ENCODE peak calls at places on chromosomes 6 and 20, in five cellular contexts. One of them, this sample, is unnamed.

GRCh38 chr6:119614138-119614537 is 264.6 kb upstream of the MAN1A1 start:
- DNase-seq in AG04450: no peak
- DNase-seq in fibroblast of lung: no peak
- DNase-seq in transverse colon: no peak
- DNase-seq in lower lobe of right lung: no peak
- DNase-seq in this sample: no peak

GRCh38 chr6:33412140-33413009 is 1.6 kb downstream of the PHF1 start:
- DNase-seq in AG04450: no peak
- DNase-seq in fibroblast of lung: no peak
- DNase-seq in transverse colon: no peak
- DNase-seq in lower lobe of right lung: no peak
- DNase-seq in this sample: no peak

GRCh38 chr6:87736809-87737540 is 34.9 kb upstream of the AKIRIN2 start:
- DNase-seq in AG04450: no peak
- DNase-seq in fibroblast of lung: no peak
- DNase-seq in transverse colon: no peak
- DNase-seq in lower lobe of right lung: no peak
- DNase-seq in this sample: no peak

GRCh38 chr20:6245436-6245835 is 122.6 kb upstream of the FERMT1 start:
- DNase-seq in AG04450: no peak
- DNase-seq in fibroblast of lung: no peak
- DNase-seq in transverse colon: no peak
- DNase-seq in lower lobe of right lung: no peak
- DNase-seq in this sample: no peak

GRCh38 chr6:116047173-116047933 is 13.3 kb downstream of the FRK start:
- DNase-seq in AG04450: no peak
- DNase-seq in fibroblast of lung: peak; percentile 13
- DNase-seq in transverse colon: peak; percentile 25
- DNase-seq in lower lobe of right lung: no peak
- DNase-seq in this sample: peak; percentile 3

GRCh38 chr6:90326404-90327057 is 29.9 kb upstream of the BACH2 start:
- DNase-seq in AG04450: no peak
- DNase-seq in fibroblast of lung: no peak
- DNase-seq in transverse colon: no peak
- DNase-seq in lower lobe of right lung: no peak
- DNase-seq in this sample: no peak

GRCh38 chr20:53394433-53394832 is 199.2 kb downstream of the ZNF217 start:
- DNase-seq in AG04450: no peak
- DNase-seq in fibroblast of lung: no peak
- DNase-seq in transverse colon: no peak
- DNase-seq in lower lobe of right lung: no peak
- DNase-seq in this sample: no peak

GRCh38 chr6:135006386-135006914 is 48.2 kb downstream of the HBS1L start:
- DNase-seq in AG04450: no peak
- DNase-seq in fibroblast of lung: peak; percentile 12
- DNase-seq in transverse colon: no peak
- DNase-seq in lower lobe of right lung: no peak
- DNase-seq in this sample: no peak

GRCh38 chr6:109420751-109421150 is 19.7 kb downstream of the PPIL6 start:
- DNase-seq in AG04450: no peak
- DNase-seq in fibroblast of lung: no peak
- DNase-seq in transverse colon: no peak
- DNase-seq in lower lobe of right lung: no peak
- DNase-seq in this sample: no peak

GRCh38 chr6:71855406-71855805 is 30.9 kb upstream of the RIMS1 start:
- DNase-seq in AG04450: no peak
- DNase-seq in fibroblast of lung: no peak
- DNase-seq in transverse colon: no peak
- DNase-seq in lower lobe of right lung: no peak
- DNase-seq in this sample: no peak

GRCh38 chr20:9214676-9215075 is 145.8 kb downstream of the PLCB4 start:
- DNase-seq in AG04450: peak; percentile 84
- DNase-seq in fibroblast of lung: peak; percentile 95
- DNase-seq in transverse colon: no peak
- DNase-seq in lower lobe of right lung: no peak
- DNase-seq in this sample: no peak

GRCh38 chr20:41631826-41632225 is 13.6 kb upstream of the CHD6 start:
- DNase-seq in AG04450: no peak
- DNase-seq in fibroblast of lung: peak; percentile 88
- DNase-seq in transverse colon: no peak
- DNase-seq in lower lobe of right lung: no peak
- DNase-seq in this sample: no peak

GRCh38 chr6:20223119-20223518 is 10.8 kb upstream of the MBOAT1 start:
- DNase-seq in AG04450: no peak
- DNase-seq in fibroblast of lung: no peak
- DNase-seq in transverse colon: no peak
- DNase-seq in lower lobe of right lung: no peak
- DNase-seq in this sample: no peak

GRCh38 chr6:49490633-49491032 is 9.1 kb upstream of the GLYATL3 start:
- DNase-seq in AG04450: no peak
- DNase-seq in fibroblast of lung: no peak
- DNase-seq in transverse colon: no peak
- DNase-seq in lower lobe of right lung: no peak
- DNase-seq in this sample: no peak

GRCh38 chr6:5670381-5670780 is 336.3 kb downstream of the NRN1 start:
- DNase-seq in AG04450: no peak
- DNase-seq in fibroblast of lung: no peak
- DNase-seq in transverse colon: no peak
- DNase-seq in lower lobe of right lung: no peak
- DNase-seq in this sample: no peak

GRCh38 chr6:143337201-143337949 is 113.1 kb downstream of the ADAT2 start:
- DNase-seq in AG04450: no peak
- DNase-seq in fibroblast of lung: no peak
- DNase-seq in transverse colon: peak; percentile 15
- DNase-seq in lower lobe of right lung: peak; percentile 52
- DNase-seq in this sample: peak; percentile 5

GRCh38 chr6:118781897-118782296 is 112.1 kb upstream of the ASF1A start:
- DNase-seq in AG04450: no peak
- DNase-seq in fibroblast of lung: no peak
- DNase-seq in transverse colon: no peak
- DNase-seq in lower lobe of right lung: no peak
- DNase-seq in this sample: no peak

GRCh38 chr20:6081236-6081635 is 27.4 kb upstream of the LRRN4 start:
- DNase-seq in AG04450: no peak
- DNase-seq in fibroblast of lung: peak; percentile 51
- DNase-seq in transverse colon: no peak
- DNase-seq in lower lobe of right lung: no peak
- DNase-seq in this sample: no peak

GRCh38 chr6:148890605-148891004 is 143.8 kb downstream of the UST start:
- DNase-seq in AG04450: no peak
- DNase-seq in fibroblast of lung: no peak
- DNase-seq in transverse colon: no peak
- DNase-seq in lower lobe of right lung: no peak
- DNase-seq in this sample: no peak

GRCh38 chr6:107917468-107918375 is 40.3 kb downstream of the SEC63 start:
- DNase-seq in AG04450: no peak
- DNase-seq in fibroblast of lung: no peak
- DNase-seq in transverse colon: no peak
- DNase-seq in lower lobe of right lung: no peak
- DNase-seq in this sample: no peak

GRCh38 chr20:1254307-1254706 is 11.8 kb upstream of the SNPH start:
- DNase-seq in AG04450: no peak
- DNase-seq in fibroblast of lung: no peak
- DNase-seq in transverse colon: no peak
- DNase-seq in lower lobe of right lung: no peak
- DNase-seq in this sample: no peak

GRCh38 chr6:129440691-129441090 is 269.3 kb downstream of the ARHGAP18 start:
- DNase-seq in AG04450: no peak
- DNase-seq in fibroblast of lung: peak; percentile 74
- DNase-seq in transverse colon: no peak
- DNase-seq in lower lobe of right lung: no peak
- DNase-seq in this sample: no peak

GRCh38 chr6:41651962-41652657 is 13.8 kb downstream of the MDFI start:
- DNase-seq in AG04450: no peak
- DNase-seq in fibroblast of lung: no peak
- DNase-seq in transverse colon: no peak
- DNase-seq in lower lobe of right lung: peak; percentile 28
- DNase-seq in this sample: no peak

GRCh38 chr6:151139524-151139923 is 100.2 kb upstream of the AKAP12 start:
- DNase-seq in AG04450: no peak
- DNase-seq in fibroblast of lung: no peak
- DNase-seq in transverse colon: no peak
- DNase-seq in lower lobe of right lung: no peak
- DNase-seq in this sample: no peak

GRCh38 chr20:30491016-30491415 is 766.4 kb upstream of the DEFB115 start:
- DNase-seq in AG04450: no peak
- DNase-seq in fibroblast of lung: no peak
- DNase-seq in transverse colon: no peak
- DNase-seq in lower lobe of right lung: no peak
- DNase-seq in this sample: no peak

GRCh38 chr20:4973330-4974097 is 27.8 kb downstream of the SLC23A2 start:
- DNase-seq in AG04450: peak; percentile 70
- DNase-seq in fibroblast of lung: peak; percentile 86
- DNase-seq in transverse colon: peak; percentile 51
- DNase-seq in lower lobe of right lung: peak; percentile 59
- DNase-seq in this sample: peak; percentile 43

GRCh38 chr6:73073238-73073637 is 152.1 kb downstream of the KHDC1L start:
- DNase-seq in AG04450: no peak
- DNase-seq in fibroblast of lung: no peak
- DNase-seq in transverse colon: no peak
- DNase-seq in lower lobe of right lung: no peak
- DNase-seq in this sample: no peak

GRCh38 chr6:5231289-5231688 is 29.5 kb downstream of the LYRM4 start:
- DNase-seq in AG04450: no peak
- DNase-seq in fibroblast of lung: peak; percentile 15
- DNase-seq in transverse colon: no peak
- DNase-seq in lower lobe of right lung: no peak
- DNase-seq in this sample: no peak

GRCh38 chr6:125066964-125067363 is 86.6 kb upstream of the TPD52L1 start:
- DNase-seq in AG04450: no peak
- DNase-seq in fibroblast of lung: peak; percentile 89
- DNase-seq in transverse colon: no peak
- DNase-seq in lower lobe of right lung: no peak
- DNase-seq in this sample: no peak

GRCh38 chr20:24608926-24609667 is 139.7 kb downstream of the SYNDIG1 start:
- DNase-seq in AG04450: no peak
- DNase-seq in fibroblast of lung: no peak
- DNase-seq in transverse colon: no peak
- DNase-seq in lower lobe of right lung: no peak
- DNase-seq in this sample: no peak

GRCh38 chr6:111521497-111522275 is 38.7 kb upstream of the REV3L start:
- DNase-seq in AG04450: no peak
- DNase-seq in fibroblast of lung: peak; percentile 15
- DNase-seq in transverse colon: no peak
- DNase-seq in lower lobe of right lung: no peak
- DNase-seq in this sample: no peak

GRCh38 chr6:21395121-21395520 is 198.4 kb upstream of the SOX4 start:
- DNase-seq in AG04450: no peak
- DNase-seq in fibroblast of lung: peak; percentile 66
- DNase-seq in transverse colon: no peak
- DNase-seq in lower lobe of right lung: no peak
- DNase-seq in this sample: peak; percentile 15
- H3K27ac ChIP-seq in AG04450: no peak overlapping the region
- H3K27ac ChIP-seq in fibroblast of lung: no peak overlapping the region
- H3K27ac ChIP-seq in transverse colon: no peak overlapping the region
- H3K27ac ChIP-seq in lower lobe of right lung: no peak overlapping the region
- H3K27ac ChIP-seq in this sample: no peak overlapping the region

DNA sequence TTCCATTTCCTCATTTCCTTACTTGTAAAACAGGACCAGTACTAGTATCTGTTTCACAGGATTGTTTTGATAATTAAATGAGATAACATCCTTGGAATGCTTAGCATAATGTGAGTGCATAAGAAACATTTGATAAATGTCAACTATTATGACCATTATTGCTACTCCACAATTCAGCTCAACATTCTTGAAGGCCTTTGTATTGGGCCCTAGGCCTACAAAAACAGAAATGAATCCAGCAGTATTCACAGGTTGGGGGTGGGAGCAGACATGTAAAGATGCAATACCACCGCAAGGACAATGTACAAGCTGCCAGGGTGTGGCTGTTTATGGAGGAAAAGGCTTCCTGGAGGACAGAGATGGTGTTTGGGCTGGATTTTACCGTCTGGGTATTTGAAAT is 57.2 kb upstream of the EPB41L1 start:
- DNase-seq in AG04450: no peak
- DNase-seq in fibroblast of lung: peak; percentile 84
- DNase-seq in transverse colon: peak; percentile 64
- DNase-seq in lower lobe of right lung: no peak
- DNase-seq in this sample: no peak
- H3K27ac ChIP-seq in AG04450: no peak overlapping the region
- H3K27ac ChIP-seq in fibroblast of lung: no peak overlapping the region
- H3K27ac ChIP-seq in transverse colon: peak overlapping the region; percentile 88
- H3K27ac ChIP-seq in lower lobe of right lung: peak overlapping the region; percentile 59
- H3K27ac ChIP-seq in this sample: peak overlapping the region; percentile 85

GRCh38 chr6:157049126-157049525 is 271.9 kb downstream of the ARID1B start:
- DNase-seq in AG04450: no peak
- DNase-seq in fibroblast of lung: no peak
- DNase-seq in transverse colon: no peak
- DNase-seq in lower lobe of right lung: peak; percentile 50
- DNase-seq in this sample: no peak

GRCh38 chr6:157047328-157047727 is 270.1 kb downstream of the ARID1B start:
- DNase-seq in AG04450: no peak
- DNase-seq in fibroblast of lung: no peak
- DNase-seq in transverse colon: no peak
- DNase-seq in lower lobe of right lung: no peak
- DNase-seq in this sample: no peak

GRCh38 chr6:157047951-157048350 is 270.8 kb downstream of the ARID1B start:
- DNase-seq in AG04450: no peak
- DNase-seq in fibroblast of lung: no peak
- DNase-seq in transverse colon: no peak
- DNase-seq in lower lobe of right lung: no peak
- DNase-seq in this sample: no peak

GRCh38 chr6:157054531-157054979 is 268.8 kb downstream of the TMEM242 start:
- DNase-seq in AG04450: no peak
- DNase-seq in fibroblast of lung: no peak
- DNase-seq in transverse colon: no peak
- DNase-seq in lower lobe of right lung: no peak
- DNase-seq in this sample: no peak

GRCh38 chr6:157050537-157051280 is 272.6 kb downstream of the TMEM242 start:
- DNase-seq in AG04450: no peak
- DNase-seq in fibroblast of lung: no peak
- DNase-seq in transverse colon: no peak
- DNase-seq in lower lobe of right lung: no peak
- DNase-seq in this sample: no peak
- H3K27ac ChIP-seq in AG04450: no peak overlapping the region
- H3K27ac ChIP-seq in fibroblast of lung: no peak overlapping the region
- H3K27ac ChIP-seq in transverse colon: no peak overlapping the region
- H3K27ac ChIP-seq in lower lobe of right lung: no peak overlapping the region
- H3K27ac ChIP-seq in this sample: no peak overlapping the region

GRCh38 chr20:64055396-64055892 is 6.0 kb upstream of the SOX18 start:
- DNase-seq in AG04450: no peak
- DNase-seq in fibroblast of lung: no peak
- DNase-seq in transverse colon: no peak
- DNase-seq in lower lobe of right lung: no peak
- DNase-seq in this sample: no peak

GRCh38 chr20:64055893-64056638 is 6.6 kb upstream of the SOX18 start:
- DNase-seq in AG04450: no peak
- DNase-seq in fibroblast of lung: no peak
- DNase-seq in transverse colon: no peak
- DNase-seq in lower lobe of right lung: peak; percentile 68
- DNase-seq in this sample: no peak

GRCh38 chr20:64052326-64052722 is 2.9 kb upstream of the SOX18 start:
- DNase-seq in AG04450: no peak
- DNase-seq in fibroblast of lung: no peak
- DNase-seq in transverse colon: no peak
- DNase-seq in lower lobe of right lung: no peak
- DNase-seq in this sample: no peak

GRCh38 chr20:64052987-64053840 is 3.8 kb upstream of the SOX18 start:
- DNase-seq in AG04450: no peak
- DNase-seq in fibroblast of lung: no peak
- DNase-seq in transverse colon: no peak
- DNase-seq in lower lobe of right lung: no peak
- DNase-seq in this sample: no peak

GRCh38 chr20:64053841-64054661 is 4.6 kb upstream of the SOX18 start:
- DNase-seq in AG04450: no peak
- DNase-seq in fibroblast of lung: no peak
- DNase-seq in transverse colon: no peak
- DNase-seq in lower lobe of right lung: peak; percentile 70
- DNase-seq in this sample: no peak
- H3K27ac ChIP-seq in AG04450: no peak overlapping the region
- H3K27ac ChIP-seq in fibroblast of lung: no peak overlapping the region
- H3K27ac ChIP-seq in transverse colon: peak overlapping the region; percentile 26
- H3K27ac ChIP-seq in lower lobe of right lung: peak overlapping the region; percentile 87
- H3K27ac ChIP-seq in this sample: peak overlapping the region; percentile 43